ENCODE peak calls at places on chromosomes 13 and 19, in five cellular contexts. C is fibroblast of lung, Y is heart left ventricle, J is upper lobe of left lung, Q is pancreas. Z is an unnamed sample.

GRCh38 chr13:50636007-50636704 is 207.3 kb downstream of the DLEU7 start:
- DNase-seq in Q (no peak), J (no peak), C (no peak), Y (no peak), Z (no peak)

GRCh38 chr13:114284680-114285079 is 3.3 kb downstream of the UPF3A start:
- DNase-seq in Y (no peak), Q (no peak), C (no peak), J (no peak), Z (no peak)

GRCh38 chr13:111875922-111876321 is 191.0 kb upstream of the SOX1 start:
- DNase-seq in J (no peak), Y (no peak), Q (no peak), C (no peak), Z (no peak)

GRCh38 chr13:62209539-62209938 is 793.9 kb upstream of the PCDH20 start:
- DNase-seq in J (no peak), C (no peak), Q (no peak), Y (no peak), Z (no peak)

GRCh38 chr13:29810145-29810742 is 40.2 kb downstream of the UBL3 start:
- DNase-seq in C (peak), Q (no peak), J (no peak), Y (no peak), Z (no peak)

GRCh38 chr13:47555235-47555634 is 445.8 kb downstream of the SUCLA2 start:
- DNase-seq in Q (no peak), C (peak), J (no peak), Y (no peak), Z (no peak)

GRCh38 chr13:43444085-43444484 is 342.7 kb downstream of the ENOX1 start:
- DNase-seq in J (no peak), C (peak), Q (no peak), Y (no peak), Z (no peak)

GRCh38 chr19:18320865-18321728 is 1.8 kb downstream of the LSM4 start:
- DNase-seq in Y (peak), Q (no peak), J (peak), C (no peak), Z (no peak)

GRCh38 chr19:47240996-47241918 is 10.3 kb upstream of the BBC3 start:
- DNase-seq in Y (peak), C (peak), J (peak), Q (peak), Z (peak)

GRCh38 chr13:36543671-36544070 is 111.4 kb downstream of the CCNA1 start:
- DNase-seq in Q (no peak), J (no peak), C (no peak), Y (no peak), Z (no peak)

GRCh38 chr13:41603917-41604316 is 146.6 kb downstream of the RGCC start:
- DNase-seq in Y (peak), C (peak), Q (no peak), J (no peak), Z (no peak)

GRCh38 chr19:7692417-7693088 is 9.4 kb downstream of the FCER2 start:
- DNase-seq in Q (no peak), J (no peak), C (no peak), Y (no peak), Z (no peak)

GRCh38 chr13:59478908-59479307 is 684.8 kb downstream of the DIAPH3 start:
- DNase-seq in J (no peak), Q (no peak), Y (no peak), C (no peak), Z (no peak)

GRCh38 chr13:41273806-41274441 is 10.5 kb upstream of the MTRF1 start:
- DNase-seq in C (no peak), Q (no peak), Y (no peak), J (no peak), Z (no peak)

GRCh38 chr13:31827707-31828106 is 88.4 kb downstream of the RXFP2 start:
- DNase-seq in J (peak), Y (no peak), C (no peak), Q (no peak), Z (no peak)

GRCh38 chr13:68261105-68261504 is 1031.0 kb upstream of the PCDH9 start:
- DNase-seq in C (no peak), Y (no peak), Q (no peak), J (no peak), Z (no peak)

GRCh38 chr19:36916991-36917390 is 859 bp downstream of the ZNF568 start:
- DNase-seq in C (peak), J (no peak), Q (no peak), Y (no peak), Z (no peak)

GRCh38 chr19:4327252-4327876 is 11.3 kb downstream of the STAP2 start:
- DNase-seq in Q (peak), J (peak), Y (peak), C (peak), Z (no peak)

GRCh38 chr13:30196025-30196424 is 111.3 kb downstream of the KATNAL1 start:
- DNase-seq in J (no peak), C (peak), Q (no peak), Y (no peak), Z (no peak)

GRCh38 chr19:45780448-45781281 is 1.6 kb downstream of the DMPK start:
- DNase-seq in J (no peak), Q (no peak), Y (no peak), C (no peak), Z (no peak)
- H3K4me3 ChIP-seq in J (peak), Q (peak), Y (peak), C (peak), Z (no peak)

GRCh38 chr19:55303477-55303876 is 19.7 kb downstream of the BRSK1 start:
- DNase-seq in C (no peak), Y (no peak), J (no peak), Q (no peak), Z (no peak)

GRCh38 chr19:55305983-55306562 is 19.1 kb downstream of the TMEM150B start:
- DNase-seq in C (no peak), J (no peak), Q (no peak), Y (no peak), Z (no peak)

GRCh38 chr19:55305491-55305890 is 19.6 kb downstream of the TMEM150B start:
- DNase-seq in C (no peak), J (peak), Y (no peak), Q (no peak), Z (no peak)

GRCh38 chr19:55304980-55305379 is 20.2 kb downstream of the TMEM150B start:
- DNase-seq in Y (no peak), Q (no peak), C (no peak), J (no peak), Z (no peak)

GRCh38 chr19:55304279-55304978 is 20.6 kb downstream of the BRSK1 start:
- DNase-seq in Y (no peak), C (peak), J (peak), Q (no peak), Z (no peak)
- H3K27ac ChIP-seq in Y (no peak), C (no peak), J (no peak), Q (no peak), Z (no peak)

GRCh38 chr19:45972081-45972943 is 1.4 kb downstream of the NOVA2 start:
- DNase-seq in C (peak), Q (no peak), Y (peak), J (peak), Z (no peak)
- H3K4me3 ChIP-seq in C (no peak), Q (no peak), Y (peak), J (peak), Z (no peak)

DNA sequence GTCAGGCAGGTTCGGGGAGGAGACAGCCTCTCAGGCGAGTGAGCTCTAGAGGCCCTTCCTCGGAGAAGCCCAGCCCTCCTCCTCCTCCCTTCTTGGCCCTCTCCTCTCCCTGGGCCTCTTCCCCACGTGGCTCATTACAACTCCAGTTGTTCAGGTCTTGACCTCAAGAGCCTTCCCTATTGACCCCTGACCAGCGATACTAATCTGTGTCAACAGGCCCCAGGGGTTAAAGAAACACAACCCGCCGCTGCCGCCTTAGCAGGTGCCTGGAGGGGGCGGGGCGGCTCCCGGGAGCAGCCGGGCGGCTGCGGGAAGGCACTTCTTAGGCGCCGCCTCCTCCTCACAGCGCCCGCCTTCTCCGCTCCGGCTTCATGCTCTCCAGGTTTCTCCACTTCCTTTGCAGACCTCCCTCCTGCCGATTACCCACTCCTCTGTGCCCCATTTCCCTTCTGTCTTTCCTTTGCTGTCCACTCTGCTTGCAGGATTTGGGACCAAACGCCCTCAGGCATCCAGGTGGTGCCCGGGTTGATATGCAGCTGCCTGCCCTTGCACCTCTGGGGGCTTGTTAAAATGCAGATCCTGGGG is 51.0 kb downstream of the LYL1 start:
- DNase-seq in Q (peak), C (peak), J (peak), Y (no peak), Z (peak)
- H3K27ac ChIP-seq in Q (no peak), C (peak), J (peak), Y (peak), Z (peak)

DNA sequence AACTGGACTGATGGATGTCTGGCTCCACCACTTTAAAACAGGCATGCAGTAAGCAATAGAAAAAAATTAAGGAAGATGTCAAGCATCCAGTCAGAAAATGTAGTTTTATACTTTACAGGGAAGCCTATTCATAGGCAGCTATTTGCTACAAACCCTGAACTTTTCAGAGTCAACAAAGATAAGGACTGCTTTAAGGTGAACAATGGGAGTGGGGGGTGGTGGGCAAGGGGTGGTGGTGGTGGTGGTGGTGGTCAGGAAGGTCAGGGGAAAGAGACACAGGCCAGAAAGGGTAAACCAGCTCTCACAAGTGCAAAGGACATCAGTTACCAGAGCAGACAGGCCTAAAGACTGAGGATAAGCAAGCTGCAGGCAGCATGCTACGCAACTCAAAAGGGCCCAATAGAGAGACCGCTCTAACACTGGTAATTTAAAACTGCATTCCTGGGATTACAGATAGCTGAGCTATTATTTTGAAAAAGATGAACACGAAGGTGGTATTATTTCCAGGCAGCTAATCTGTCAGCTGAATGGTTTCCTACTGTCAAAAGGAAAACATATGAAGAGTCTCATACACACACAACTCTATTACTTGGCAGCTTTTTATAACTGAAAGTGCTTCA is 14.8 kb downstream of the BRD4 start:
- DNase-seq in J (no peak), Q (no peak), Y (no peak), C (peak), Z (no peak)
- H3K4me3 ChIP-seq in J (no peak), Q (no peak), Y (no peak), C (no peak), Z (no peak)

GRCh38 chr13:99311748-99312492 is 4.7 kb upstream of the GPR183 start:
- DNase-seq in J (no peak), Y (no peak), Q (no peak), C (no peak), Z (no peak)
- H3K27ac ChIP-seq in J (peak), Y (peak), Q (no peak), C (peak), Z (no peak)

DNA sequence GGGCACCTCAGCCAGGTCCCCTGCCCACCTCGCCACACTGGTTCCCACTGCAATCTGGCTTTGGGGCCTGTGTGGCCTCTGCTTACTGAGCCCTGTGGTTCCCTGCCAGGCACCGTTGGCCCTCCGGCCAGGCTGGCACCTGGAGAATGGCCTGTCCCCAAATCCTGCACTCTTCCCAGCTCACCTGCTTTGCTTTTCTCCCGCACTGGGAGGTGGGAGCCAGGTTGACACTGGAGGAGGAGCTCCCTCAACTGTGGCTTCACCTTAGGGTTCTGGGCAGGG is 97.0 kb downstream of the SCGB2B2 start:
- DNase-seq in J (no peak), Y (no peak), C (no peak), Q (no peak), Z (no peak)
- H3K4me3 ChIP-seq in J (no peak), Y (no peak), C (no peak), Q (no peak), Z (no peak)

GRCh38 chr19:38111898-38112297 is 112.1 kb downstream of the DPF1 start:
- DNase-seq in Y (no peak), J (no peak), C (no peak), Q (no peak), Z (no peak)

GRCh38 chr19:38115264-38115802 is 108.7 kb downstream of the DPF1 start:
- DNase-seq in Q (no peak), J (no peak), C (no peak), Y (no peak), Z (no peak)

GRCh38 chr19:38120471-38121030 is 103.5 kb downstream of the DPF1 start:
- DNase-seq in Y (no peak), Q (no peak), C (no peak), J (no peak), Z (no peak)

GRCh38 chr19:38118176-38118575 is 105.8 kb downstream of the DPF1 start:
- DNase-seq in J (no peak), Y (no peak), C (no peak), Q (no peak), Z (no peak)

GRCh38 chr19:38114651-38115050 is 109.4 kb downstream of the DPF1 start:
- DNase-seq in J (no peak), C (no peak), Q (no peak), Y (no peak), Z (no peak)
- H3K27ac ChIP-seq in J (no peak), C (no peak), Q (no peak), Y (no peak), Z (no peak)

Z was measured in RWPE2.